ENCODE peak calls at places on chromosomes 13 and 19, in eight cellular contexts. K is GM23338; Y is left ventricle myocardium inferior; A is CD8-positive, alpha-beta T cell; G is brain microvascular endothelial cell; C is spleen; Q is cardiac muscle cell; E is PC-9. S is an unnamed sample.

GRCh38 chr19:23776507-23777205 is 18.0 kb upstream of the ZNF681 start:
- DNase-seq in G (no peak), E (no peak), K (no peak), C (no peak), Q (no peak), A (no peak), Y (no peak), S (no peak)

GRCh38 chr19:44476559-44477408 is 23.5 kb downstream of the ZNF180 start:
- DNase-seq in E (peak), Y (no peak), C (no peak), Q (peak), G (no peak), K (peak), A (no peak), S (no peak)

GRCh38 chr13:76148926-76149325 is 512.8 kb downstream of the LMO7 start:
- DNase-seq in C (no peak), Q (peak), G (peak), Y (no peak), E (no peak), A (no peak), K (no peak), S (no peak)

GRCh38 chr13:45403081-45403480 is 15.1 kb downstream of the SLC25A30 start:
- DNase-seq in E (no peak), Y (no peak), K (no peak), G (no peak), C (no peak), A (no peak), Q (no peak), S (no peak)

GRCh38 chr19:13748169-13748884 is 16.0 kb upstream of the MRI1 start:
- DNase-seq in Q (peak), C (no peak), Y (no peak), A (peak), G (peak), E (no peak), K (peak), S (no peak)

GRCh38 chr19:44903602-44904425 is 1.8 kb upstream of the APOE start:
- DNase-seq in C (peak), Y (peak), G (peak), A (peak), Q (peak), E (peak), K (peak), S (peak)

GRCh38 chr13:23680836-23681235 is 110.6 kb downstream of the TNFRSF19 start:
- DNase-seq in C (no peak), Q (no peak), K (no peak), Y (no peak), E (no peak), G (no peak), A (no peak), S (no peak)

GRCh38 chr13:97000295-97000925 is 6.1 kb upstream of the OXGR1 start:
- DNase-seq in A (no peak), K (peak), C (no peak), Y (no peak), G (no peak), Q (peak), E (no peak), S (no peak)

GRCh38 chr13:57634829-57635165 is 3.3 kb downstream of the PCDH17 start:
- DNase-seq in G (no peak), K (peak), Y (no peak), Q (no peak), A (no peak), E (no peak), C (peak), S (no peak)

GRCh38 chr19:12785431-12786011 is 5.8 kb upstream of the JUNB start:
- DNase-seq in G (no peak), Y (no peak), K (no peak), C (peak), Q (no peak), E (no peak), A (no peak), S (no peak)

GRCh38 chr13:110600261-110600819 is 15.0 kb upstream of the NAXD start:
- DNase-seq in E (no peak), G (no peak), Q (no peak), K (no peak), C (no peak), Y (no peak), A (no peak), S (no peak)

GRCh38 chr13:99367106-99367616 is 60.0 kb upstream of the GPR183 start:
- DNase-seq in G (no peak), A (peak), Q (no peak), Y (no peak), E (no peak), K (no peak), C (no peak), S (no peak)

GRCh38 chr13:48448963-48449614 is 36.2 kb upstream of the LPAR6 start:
- DNase-seq in E (no peak), A (no peak), G (no peak), Q (peak), Y (no peak), K (no peak), C (no peak), S (peak)

GRCh38 chr13:27971236-27971645 is 2.1 kb upstream of the CDX2 start:
- DNase-seq in E (no peak), K (peak), Q (no peak), A (no peak), C (no peak), G (no peak), Y (no peak), S (no peak)

GRCh38 chr13:51849145-51850101 is 4.4 kb upstream of the TMEM272 start:
- DNase-seq in A (peak), E (peak), C (no peak), Q (peak), G (peak), K (peak), Y (peak), S (no peak)

GRCh38 chr13:49622174-49622946 is 5.9 kb upstream of the ARL11 start:
- DNase-seq in E (no peak), G (no peak), Y (peak), K (no peak), A (no peak), C (no peak), Q (peak), S (no peak)

GRCh38 chr13:88005188-88005587 is 334.0 kb downstream of the SLITRK5 start:
- DNase-seq in E (no peak), K (no peak), C (no peak), Y (no peak), G (no peak), Q (no peak), A (no peak), S (no peak)

GRCh38 chr19:17341386-17341785 is 4.0 kb downstream of the GTPBP3 start:
- DNase-seq in K (no peak), Y (no peak), C (no peak), A (no peak), G (no peak), E (no peak), Q (no peak), S (no peak)

GRCh38 chr13:34462843-34463242 is 479.2 kb upstream of the NBEA start:
- DNase-seq in Q (peak), A (no peak), C (no peak), K (no peak), E (peak), Y (peak), G (peak), S (peak)

GRCh38 chr13:95714142-95714832 is 37.3 kb downstream of the DNAJC3 start:
- DNase-seq in E (no peak), A (no peak), Q (peak), C (no peak), G (peak), Y (no peak), K (no peak), S (peak)

GRCh38 chr19:3899531-3900294 is 19.2 kb downstream of the ATCAY start:
- DNase-seq in C (no peak), K (no peak), Q (no peak), Y (no peak), A (no peak), G (no peak), E (no peak), S (no peak)

GRCh38 chr13:102035969-102036368 is 365.9 kb downstream of the FGF14 start:
- DNase-seq in Q (no peak), K (no peak), C (no peak), A (no peak), G (no peak), E (no peak), Y (no peak), S (no peak)

GRCh38 chr19:51978882-51979281 is 7.8 kb downstream of the ZNF350 start:
- DNase-seq in G (no peak), C (no peak), K (no peak), Y (no peak), A (no peak), Q (no peak), E (no peak), S (no peak)

GRCh38 chr13:29154390-29154789 is 334.3 kb downstream of the MTUS2 start:
- DNase-seq in G (no peak), Q (no peak), C (no peak), K (no peak), A (no peak), Y (no peak), E (no peak), S (no peak)

GRCh38 chr19:38211206-38211605 is 12.8 kb downstream of the DPF1 start:
- DNase-seq in Y (no peak), G (no peak), E (no peak), C (no peak), Q (no peak), K (peak), A (no peak), S (no peak)

GRCh38 chr19:46678110-46678732 is 17.2 kb upstream of the DACT3 start:
- DNase-seq in A (peak), Q (no peak), G (no peak), C (peak), K (peak), Y (no peak), E (peak), S (peak)

GRCh38 chr13:22927008-22927393 is 253.8 kb upstream of the SGCG start:
- DNase-seq in C (peak), Y (no peak), Q (no peak), G (no peak), E (no peak), A (no peak), K (peak), S (no peak)

GRCh38 chr13:107258599-107259187 is 690.8 kb upstream of the ARGLU1 start:
- DNase-seq in E (peak), A (no peak), C (no peak), G (no peak), Q (no peak), K (no peak), Y (no peak), S (peak)

GRCh38 chr13:99316657-99317244 is 9.6 kb upstream of the GPR183 start:
- DNase-seq in A (no peak), C (no peak), G (no peak), K (no peak), Q (no peak), Y (no peak), E (no peak), S (no peak)

GRCh38 chr19:771332-771785 is 20.4 kb downstream of the MISP start:
- DNase-seq in C (no peak), Y (no peak), Q (peak), K (peak), E (peak), G (peak), A (no peak), S (peak)
- TF ChIP-seq CTCF in C (no peak), Y (peak), Q (peak), K (peak), E (peak), G (peak), A (no peak), S (no peak)

DNA sequence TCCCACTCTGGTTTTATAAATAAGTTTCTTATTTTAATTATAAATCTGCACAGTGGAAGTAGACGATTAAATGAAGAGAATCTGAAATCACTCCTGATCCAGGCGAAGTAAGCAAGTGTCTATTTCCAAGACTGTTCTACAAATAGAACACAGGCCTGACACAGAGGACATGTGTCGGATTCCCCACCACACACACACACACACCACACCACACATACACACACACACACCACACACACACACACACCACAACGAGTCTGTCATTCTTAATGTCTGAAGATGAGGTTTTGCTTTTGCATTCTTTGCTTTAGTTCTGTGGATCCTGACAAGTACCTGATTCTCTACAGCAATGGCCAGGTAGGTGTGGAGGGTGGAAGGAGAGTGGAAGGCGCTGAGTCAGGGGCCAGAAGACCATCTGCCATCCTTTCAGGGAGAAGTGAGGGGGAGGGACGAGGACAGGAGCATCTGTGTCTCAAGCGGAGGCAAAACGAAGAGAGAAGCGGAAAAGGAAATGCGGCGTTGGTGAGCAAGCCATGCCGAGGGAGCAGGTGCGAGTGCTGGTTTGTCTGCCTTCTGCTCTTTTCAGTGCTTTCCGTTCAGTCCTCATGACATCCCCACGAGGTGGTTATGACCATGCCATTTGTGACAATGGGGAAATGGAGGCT is 110.2 kb downstream of the TEX26 start:
- DNase-seq in Q (no peak), K (no peak), C (no peak), G (no peak), Y (no peak), E (no peak), A (no peak), S (no peak)
- H3K27ac ChIP-seq in Q (no peak), K (no peak), C (no peak), G (no peak), Y (no peak), E (no peak), A (no peak), S (no peak)

GRCh38 chr19:43305642-43306041 is 36.3 kb upstream of the PSG9 start:
- DNase-seq in C (no peak), G (no peak), Q (no peak), A (no peak), Y (no peak), K (peak), E (no peak), S (no peak)
- TF ChIP-seq CTCF in C (no peak), G (no peak), Q (no peak), A (no peak), Y (no peak), K (peak), E (peak), S (no peak)

GRCh38 chr13:40059540-40060232 is 404.2 kb downstream of the COG6 start:
- DNase-seq in C (no peak), Q (peak), E (no peak), K (no peak), G (no peak), Y (no peak), A (no peak), S (no peak)
- H3K27ac ChIP-seq in C (no peak), Q (no peak), E (no peak), K (no peak), G (peak), Y (no peak), A (no peak), S (peak)

GRCh38 chr19:11659612-11660011 is 62.3 kb downstream of the ZNF627 start:
- DNase-seq in Y (no peak), E (no peak), G (no peak), Q (peak), A (no peak), C (no peak), K (peak), S (peak)
- TF ChIP-seq CTCF in Y (peak), E (peak), G (no peak), Q (peak), A (no peak), C (no peak), K (peak), S (no peak)

S was measured in RWPE1.